ENCODE peak calls at places on chromosomes 11 and 22, in six cellular contexts. X, J, Z, S, H and W are unnamed samples.

GRCh38 chr11:27718853-27719574 is 18.8 kb upstream of the BDNF start:
- DNase-seq in X (peak; percentile 37), J (no peak), Z (peak; percentile 64), S (no peak), H (peak; percentile 55), W (no peak)

GRCh38 chr11:70825893-70826540 is 426.4 kb downstream of the SHANK2 start:
- DNase-seq in X (peak; percentile 54), J (no peak), Z (no peak), S (no peak), H (no peak), W (no peak)

GRCh38 chr11:5983443-5983842 is 3.3 kb downstream of the OR52L1 start:
- DNase-seq in X (no peak), J (no peak), Z (no peak), S (no peak), H (no peak), W (no peak)

GRCh38 chr11:129639300-129639699 is 176.3 kb upstream of the TMEM45B start:
- DNase-seq in X (no peak), J (no peak), Z (peak; percentile 72), S (no peak), H (no peak), W (no peak)

GRCh38 chr22:21766933-21767462 is 31.4 kb upstream of the YPEL1 start:
- DNase-seq in X (no peak), J (peak; percentile 46), Z (no peak), S (no peak), H (no peak), W (no peak)

GRCh38 chr22:39623603-39624500 is 53.3 kb downstream of the CACNA1I start:
- DNase-seq in X (no peak), J (no peak), Z (no peak), S (no peak), H (no peak), W (peak; percentile 46)

GRCh38 chr11:44977493-44977984 is 26.9 kb upstream of the TP53I11 start:
- DNase-seq in X (no peak), J (no peak), Z (peak; percentile 36), S (no peak), H (no peak), W (no peak)

GRCh38 chr11:129346916-129347315 is 28.7 kb upstream of the BARX2 start:
- DNase-seq in X (no peak), J (no peak), Z (no peak), S (no peak), H (no peak), W (no peak)

GRCh38 chr11:10303558-10304363 is 1.1 kb upstream of the ADM start:
- DNase-seq in X (no peak), J (peak; percentile 59), Z (peak; percentile 78), S (no peak), H (no peak), W (peak; percentile 31)

GRCh38 chr22:28430656-28431055 is 249.0 kb downstream of the TTC28 start:
- DNase-seq in X (no peak), J (no peak), Z (no peak), S (no peak), H (no peak), W (no peak)

GRCh38 chr11:117851091-117851490 is 25.4 kb downstream of the FXYD6 start:
- DNase-seq in X (peak; percentile 30), J (no peak), Z (no peak), S (no peak), H (no peak), W (no peak)

GRCh38 chr22:43203471-43203981 is 16.6 kb upstream of the TTLL12 start:
- DNase-seq in X (peak; percentile 87), J (no peak), Z (no peak), S (no peak), H (no peak), W (no peak)

GRCh38 chr11:94537051-94537600 is 6.6 kb upstream of the FUT4 start:
- DNase-seq in X (no peak), J (no peak), Z (peak; percentile 4), S (no peak), H (no peak), W (no peak)

GRCh38 chr22:43796567-43796966 is 15.5 kb downstream of the EFCAB6 start:
- DNase-seq in X (peak; percentile 46), J (no peak), Z (peak; percentile 36), S (no peak), H (no peak), W (no peak)

GRCh38 chr11:95799531-95799930 is 9.2 kb downstream of the CEP57 start:
- DNase-seq in X (no peak), J (no peak), Z (no peak), S (no peak), H (no peak), W (no peak)

GRCh38 chr11:129412501-129412900 is 36.9 kb downstream of the BARX2 start:
- DNase-seq in X (peak; percentile 18), J (no peak), Z (no peak), S (no peak), H (no peak), W (peak; percentile 9)

GRCh38 chr11:17792161-17792560 is 57.6 kb downstream of the KCNC1 start:
- DNase-seq in X (no peak), J (no peak), Z (no peak), S (no peak), H (no peak), W (no peak)

GRCh38 chr22:24968066-24968561 is 15.6 kb downstream of the KIAA1671 start:
- DNase-seq in X (no peak), J (no peak), Z (no peak), S (no peak), H (no peak), W (no peak)

GRCh38 chr22:47218671-47219070 is 456.2 kb downstream of the TBC1D22A start:
- DNase-seq in X (no peak), J (peak; percentile 14), Z (no peak), S (no peak), H (no peak), W (no peak)

GRCh38 chr11:13114566-13115465 is 105.7 kb downstream of the RASSF10 start:
- DNase-seq in X (peak; percentile 55), J (no peak), Z (peak; percentile 63), S (no peak), H (no peak), W (peak; percentile 15)

DNA sequence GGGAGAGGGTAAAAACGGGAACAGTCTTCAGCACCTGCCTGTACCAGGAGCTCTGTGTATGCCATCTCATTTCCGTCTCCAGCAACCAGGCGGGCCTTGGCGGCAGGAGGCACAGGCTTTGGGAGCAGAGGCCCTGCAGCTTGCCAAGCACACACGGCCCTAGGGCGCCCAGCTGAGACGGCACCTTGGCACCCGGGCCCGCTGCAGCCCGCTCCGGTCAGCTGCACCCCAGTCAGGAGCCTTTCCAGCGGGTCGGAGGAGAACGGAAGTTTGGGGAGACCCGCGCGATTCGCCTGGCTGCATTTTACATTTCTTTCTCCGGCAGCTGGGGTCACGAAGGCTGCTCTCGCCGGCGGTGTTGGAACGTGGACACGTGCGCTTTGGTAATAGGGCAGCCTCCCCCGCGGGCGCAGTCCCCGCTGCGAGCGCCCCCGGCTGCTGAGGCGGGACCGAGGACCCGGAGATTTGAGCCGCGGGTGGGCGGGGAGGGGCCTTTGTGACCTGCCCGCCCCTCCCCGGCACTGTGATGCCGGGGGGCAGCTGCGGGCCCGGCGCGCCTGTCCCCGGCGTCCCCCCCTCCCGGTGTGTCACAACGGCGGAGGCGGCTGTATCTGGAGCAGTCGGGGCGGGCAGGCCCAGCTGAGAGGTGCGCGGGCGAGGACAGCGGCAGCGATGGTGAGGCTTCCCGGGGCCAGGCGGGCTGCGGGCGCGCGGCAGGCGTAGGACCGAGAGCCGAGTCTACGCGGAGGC is at the start of gene TUBA8:
- DNase-seq in X (peak; percentile 44), J (peak; percentile 24), Z (no peak), S (no peak), H (no peak), W (no peak)
- TF ChIP-seq POLR2A in X (no peak), J (no peak), Z (no peak), S (peak; percentile 73), H (no peak), W (no peak)

GRCh38 chr11:111882202-111882601 is 2.9 kb downstream of the CFAP68 start:
- DNase-seq in X (no peak), J (no peak), Z (no peak), S (no peak), H (no peak), W (no peak)

GRCh38 chr11:111879637-111879960 is 258 bp downstream of the CFAP68 start:
- DNase-seq in X (no peak), J (no peak), Z (no peak), S (no peak), H (no peak), W (no peak)

GRCh38 chr11:111878385-111878765 is 590 bp downstream of the FDXACB1 start:
- DNase-seq in X (no peak), J (no peak), Z (peak; percentile 43), S (no peak), H (peak; percentile 3), W (no peak)

GRCh38 chr11:111878766-111879636 is at the start of the genes CFAP68 and FDXACB1:
- DNase-seq in X (peak; percentile 99), J (peak; percentile 95), Z (peak; percentile 98), S (peak; percentile 93), H (peak; percentile 70), W (peak; percentile 99)
- TF ChIP-seq POLR2A in X (no peak), J (peak; percentile 42), Z (peak; percentile 18), S (peak; percentile 85), H (peak; percentile 33), W (peak; percentile 89)

GRCh38 chr11:57779275-57779674 is 17.7 kb downstream of the CTNND1 start:
- DNase-seq in X (peak; percentile 62), J (no peak), Z (peak; percentile 63), S (no peak), H (no peak), W (no peak)

GRCh38 chr11:57777969-57778317 is 16.3 kb downstream of the CTNND1 start:
- DNase-seq in X (no peak), J (no peak), Z (peak; percentile 70), S (no peak), H (no peak), W (no peak)

GRCh38 chr11:57776101-57776511 is 14.5 kb downstream of the CTNND1 start:
- DNase-seq in X (no peak), J (no peak), Z (no peak), S (no peak), H (no peak), W (no peak)

GRCh38 chr11:57776577-57776976 is 15.0 kb downstream of the CTNND1 start:
- DNase-seq in X (no peak), J (no peak), Z (no peak), S (no peak), H (no peak), W (no peak)

DNA sequence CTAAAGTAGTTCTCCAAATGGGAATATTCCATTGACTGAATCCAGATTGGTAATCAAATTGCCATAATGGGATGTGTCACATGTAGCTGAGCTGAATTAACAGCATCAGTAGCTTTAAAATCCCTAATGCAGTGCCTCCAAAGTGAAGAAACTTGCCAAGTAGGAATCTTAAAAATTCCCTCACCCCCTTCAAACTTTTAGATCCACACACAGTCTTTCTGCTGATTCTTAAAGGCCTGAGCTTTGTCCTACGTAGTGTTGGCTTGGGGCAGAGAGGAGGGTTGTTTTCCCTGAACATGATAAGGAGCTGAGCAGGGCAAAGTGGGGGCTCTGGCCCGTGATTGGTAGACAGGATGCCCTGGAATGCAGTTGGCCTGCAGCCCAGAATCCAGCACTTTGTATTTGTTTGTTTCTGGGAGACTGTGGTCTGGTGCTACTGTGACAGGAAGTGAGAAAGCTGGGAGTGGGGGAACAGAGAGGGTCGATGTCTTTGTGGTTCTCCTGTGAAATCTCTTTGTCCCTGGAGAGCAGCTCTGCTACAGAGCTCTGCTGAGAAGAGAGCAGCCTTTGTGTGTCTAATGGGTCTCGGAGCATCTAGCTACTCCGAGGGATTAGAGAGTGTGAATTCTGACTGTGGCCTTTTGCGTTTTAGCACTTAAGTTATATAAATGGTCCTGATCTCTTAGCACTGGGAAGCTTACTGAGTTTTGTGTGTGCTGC is 16.9 kb downstream of the CTNND1 start:
- DNase-seq in X (peak; percentile 96), J (peak; percentile 45), Z (peak; percentile 94), S (no peak), H (peak; percentile 67), W (no peak)
- TF ChIP-seq POLR2A in X (no peak), J (peak; percentile 50), Z (no peak), S (no peak), H (no peak), W (no peak)

GRCh38 chr11:65115361-65116082 is 2.0 kb downstream of the ZNHIT2 start:
- DNase-seq in X (no peak), J (no peak), Z (no peak), S (no peak), H (no peak), W (no peak)
- TF ChIP-seq POLR2A in X (no peak), J (no peak), Z (peak; percentile 23), S (peak; percentile 69), H (no peak), W (no peak)